ENCODE peak calls at places on chromosomes 12 and 14, in seven cellular contexts. One of them, this sample, is unnamed.

GRCh38 chr14:32472512-32473472 is 143.7 kb downstream of the AKAP6 start:
- DNase-seq in COR-L47: peak
- DNase-seq in HCEC 1CT: peak
- DNase-seq in DMS153: peak
- DNase-seq in stimulated activated CD4-positive, alpha-beta T cell treated with anti-CD3 and anti-CD28 coated beads, Interleukin-1b, Interleukin-23, amount 100 ng/mL, for 24 hours: no peak
- DNase-seq in activated CD8-positive, alpha-beta memory T cell treated with anti-CD3 and anti-CD28 coated beads, Interleukin-2, amount 50 U/mL, for 4 hours: no peak
- DNase-seq in mucosa of gallbladder: no peak
- DNase-seq in this sample: no peak

GRCh38 chr12:109451400-109451799 is 25.7 kb downstream of the KCTD10 start:
- DNase-seq in activated CD8-positive, alpha-beta memory T cell treated with anti-CD3 and anti-CD28 coated beads, Interleukin-2, amount 50 U/mL, for 4 hours: no peak
- DNase-seq in HCEC 1CT: no peak
- DNase-seq in stimulated activated CD4-positive, alpha-beta T cell treated with anti-CD3 and anti-CD28 coated beads, Interleukin-1b, Interleukin-23, amount 100 ng/mL, for 24 hours: no peak
- DNase-seq in COR-L47: no peak
- DNase-seq in mucosa of gallbladder: no peak
- DNase-seq in DMS153: no peak
- DNase-seq in this sample: no peak

GRCh38 chr14:43183916-43184315 is 1323.2 kb downstream of the FSCB start:
- DNase-seq in activated CD8-positive, alpha-beta memory T cell treated with anti-CD3 and anti-CD28 coated beads, Interleukin-2, amount 50 U/mL, for 4 hours: no peak
- DNase-seq in COR-L47: no peak
- DNase-seq in DMS153: no peak
- DNase-seq in HCEC 1CT: no peak
- DNase-seq in stimulated activated CD4-positive, alpha-beta T cell treated with anti-CD3 and anti-CD28 coated beads, Interleukin-1b, Interleukin-23, amount 100 ng/mL, for 24 hours: no peak
- DNase-seq in mucosa of gallbladder: no peak
- DNase-seq in this sample: no peak

GRCh38 chr14:22221508-22221907 is 367.5 kb downstream of the DAD1 start:
- DNase-seq in stimulated activated CD4-positive, alpha-beta T cell treated with anti-CD3 and anti-CD28 coated beads, Interleukin-1b, Interleukin-23, amount 100 ng/mL, for 24 hours: no peak
- DNase-seq in DMS153: no peak
- DNase-seq in HCEC 1CT: peak
- DNase-seq in mucosa of gallbladder: no peak
- DNase-seq in COR-L47: no peak
- DNase-seq in activated CD8-positive, alpha-beta memory T cell treated with anti-CD3 and anti-CD28 coated beads, Interleukin-2, amount 50 U/mL, for 4 hours: no peak
- DNase-seq in this sample: no peak

GRCh38 chr14:75262641-75263040 is 16.0 kb upstream of the FOS start:
- DNase-seq in COR-L47: no peak
- DNase-seq in stimulated activated CD4-positive, alpha-beta T cell treated with anti-CD3 and anti-CD28 coated beads, Interleukin-1b, Interleukin-23, amount 100 ng/mL, for 24 hours: no peak
- DNase-seq in HCEC 1CT: no peak
- DNase-seq in mucosa of gallbladder: no peak
- DNase-seq in DMS153: no peak
- DNase-seq in activated CD8-positive, alpha-beta memory T cell treated with anti-CD3 and anti-CD28 coated beads, Interleukin-2, amount 50 U/mL, for 4 hours: no peak
- DNase-seq in this sample: no peak

GRCh38 chr12:55743131-55743921 is 404 bp downstream of the GDF11 start:
- DNase-seq in activated CD8-positive, alpha-beta memory T cell treated with anti-CD3 and anti-CD28 coated beads, Interleukin-2, amount 50 U/mL, for 4 hours: peak
- DNase-seq in DMS153: no peak
- DNase-seq in HCEC 1CT: peak
- DNase-seq in stimulated activated CD4-positive, alpha-beta T cell treated with anti-CD3 and anti-CD28 coated beads, Interleukin-1b, Interleukin-23, amount 100 ng/mL, for 24 hours: peak
- DNase-seq in COR-L47: peak
- DNase-seq in mucosa of gallbladder: peak
- DNase-seq in this sample: no peak

GRCh38 chr12:57756406-57757341 is 1.8 kb downstream of the MARCHF9 start:
- DNase-seq in DMS153: no peak
- DNase-seq in activated CD8-positive, alpha-beta memory T cell treated with anti-CD3 and anti-CD28 coated beads, Interleukin-2, amount 50 U/mL, for 4 hours: peak
- DNase-seq in stimulated activated CD4-positive, alpha-beta T cell treated with anti-CD3 and anti-CD28 coated beads, Interleukin-1b, Interleukin-23, amount 100 ng/mL, for 24 hours: peak
- DNase-seq in COR-L47: peak
- DNase-seq in mucosa of gallbladder: no peak
- DNase-seq in HCEC 1CT: peak
- DNase-seq in this sample: no peak

GRCh38 chr14:50122291-50122690 is 5.9 kb upstream of the VCPKMT start:
- DNase-seq in HCEC 1CT: no peak
- DNase-seq in DMS153: no peak
- DNase-seq in mucosa of gallbladder: no peak
- DNase-seq in activated CD8-positive, alpha-beta memory T cell treated with anti-CD3 and anti-CD28 coated beads, Interleukin-2, amount 50 U/mL, for 4 hours: no peak
- DNase-seq in COR-L47: no peak
- DNase-seq in stimulated activated CD4-positive, alpha-beta T cell treated with anti-CD3 and anti-CD28 coated beads, Interleukin-1b, Interleukin-23, amount 100 ng/mL, for 24 hours: no peak
- DNase-seq in this sample: no peak

GRCh38 chr14:73394317-73394716 is 64.0 kb downstream of the NUMB start:
- DNase-seq in stimulated activated CD4-positive, alpha-beta T cell treated with anti-CD3 and anti-CD28 coated beads, Interleukin-1b, Interleukin-23, amount 100 ng/mL, for 24 hours: no peak
- DNase-seq in COR-L47: no peak
- DNase-seq in DMS153: no peak
- DNase-seq in activated CD8-positive, alpha-beta memory T cell treated with anti-CD3 and anti-CD28 coated beads, Interleukin-2, amount 50 U/mL, for 4 hours: no peak
- DNase-seq in HCEC 1CT: no peak
- DNase-seq in mucosa of gallbladder: no peak
- DNase-seq in this sample: no peak

GRCh38 chr12:10101042-10101579 is 2.3 kb upstream of the CLEC1A start:
- DNase-seq in mucosa of gallbladder: no peak
- DNase-seq in HCEC 1CT: no peak
- DNase-seq in activated CD8-positive, alpha-beta memory T cell treated with anti-CD3 and anti-CD28 coated beads, Interleukin-2, amount 50 U/mL, for 4 hours: no peak
- DNase-seq in DMS153: no peak
- DNase-seq in stimulated activated CD4-positive, alpha-beta T cell treated with anti-CD3 and anti-CD28 coated beads, Interleukin-1b, Interleukin-23, amount 100 ng/mL, for 24 hours: no peak
- DNase-seq in COR-L47: no peak
- DNase-seq in this sample: no peak

GRCh38 chr14:49478784-49479183 is 107.4 kb downstream of the RPS29 start:
- DNase-seq in activated CD8-positive, alpha-beta memory T cell treated with anti-CD3 and anti-CD28 coated beads, Interleukin-2, amount 50 U/mL, for 4 hours: no peak
- DNase-seq in DMS153: no peak
- DNase-seq in COR-L47: no peak
- DNase-seq in HCEC 1CT: no peak
- DNase-seq in mucosa of gallbladder: no peak
- DNase-seq in stimulated activated CD4-positive, alpha-beta T cell treated with anti-CD3 and anti-CD28 coated beads, Interleukin-1b, Interleukin-23, amount 100 ng/mL, for 24 hours: no peak
- DNase-seq in this sample: no peak

This sample was measured in stimulated activated CD8-positive, alpha-beta memory T cell treated with anti-CD3 and anti-CD28 coated beads, Interleukin-2, amount 100 ng/mL, for 1 hour.